ENCODE peak calls at places on chromosomes 6 and 20, in nine cellular contexts. One of them, this sample, is unnamed. For H3K4me1, the result is how much of the 10 kb centered on the place peaks cover.

GRCh38 chr6:111922454-111923297 is 49.4 kb upstream of the FYN start:
- DNase-seq in uterus: no peak
- DNase-seq in transverse colon: no peak
- DNase-seq in CD8-positive, alpha-beta T cell: no peak
- DNase-seq in adrenal gland: no peak
- DNase-seq in small intestine: no peak
- DNase-seq in PC-9: no peak
- DNase-seq in A673: peak
- DNase-seq in HCT116: no peak
- DNase-seq in this sample: no peak

GRCh38 chr6:90098025-90098474 is 198.6 kb downstream of the BACH2 start:
- DNase-seq in uterus: peak
- DNase-seq in transverse colon: peak
- DNase-seq in CD8-positive, alpha-beta T cell: no peak
- DNase-seq in adrenal gland: peak
- DNase-seq in small intestine: no peak
- DNase-seq in PC-9: no peak
- DNase-seq in A673: peak
- DNase-seq in HCT116: no peak
- DNase-seq in this sample: peak

GRCh38 chr6:115514656-115515055 is 546.0 kb downstream of the FRK start:
- DNase-seq in uterus: no peak
- DNase-seq in transverse colon: no peak
- DNase-seq in CD8-positive, alpha-beta T cell: no peak
- DNase-seq in adrenal gland: no peak
- DNase-seq in small intestine: no peak
- DNase-seq in PC-9: no peak
- DNase-seq in A673: no peak
- DNase-seq in HCT116: no peak
- DNase-seq in this sample: no peak

GRCh38 chr20:3158968-3159431 is 665 bp downstream of the FASTKD5 start:
- DNase-seq in uterus: no peak
- DNase-seq in transverse colon: no peak
- DNase-seq in CD8-positive, alpha-beta T cell: no peak
- DNase-seq in adrenal gland: no peak
- DNase-seq in small intestine: peak
- DNase-seq in PC-9: no peak
- DNase-seq in A673: peak
- DNase-seq in HCT116: no peak
- DNase-seq in this sample: no peak

GRCh38 chr6:53646606-53647005 is 18.9 kb downstream of the KLHL31 start:
- DNase-seq in uterus: no peak
- DNase-seq in transverse colon: no peak
- DNase-seq in CD8-positive, alpha-beta T cell: no peak
- DNase-seq in adrenal gland: no peak
- DNase-seq in small intestine: no peak
- DNase-seq in PC-9: no peak
- DNase-seq in A673: no peak
- DNase-seq in HCT116: no peak
- DNase-seq in this sample: no peak

GRCh38 chr6:45609141-45609638 is 231.5 kb upstream of the SUPT3H start:
- DNase-seq in uterus: no peak
- DNase-seq in transverse colon: no peak
- DNase-seq in CD8-positive, alpha-beta T cell: no peak
- DNase-seq in adrenal gland: no peak
- DNase-seq in small intestine: no peak
- DNase-seq in PC-9: no peak
- DNase-seq in A673: peak
- DNase-seq in HCT116: no peak
- DNase-seq in this sample: no peak

GRCh38 chr6:50658561-50658960 is 54.8 kb upstream of the TFAP2D start:
- DNase-seq in uterus: no peak
- DNase-seq in transverse colon: no peak
- DNase-seq in CD8-positive, alpha-beta T cell: no peak
- DNase-seq in adrenal gland: no peak
- DNase-seq in small intestine: no peak
- DNase-seq in PC-9: no peak
- DNase-seq in A673: no peak
- DNase-seq in HCT116: no peak
- DNase-seq in this sample: no peak

GRCh38 chr20:53743607-53744260 is 150.1 kb upstream of the ZNF217 start:
- DNase-seq in uterus: no peak
- DNase-seq in transverse colon: no peak
- DNase-seq in CD8-positive, alpha-beta T cell: no peak
- DNase-seq in adrenal gland: no peak
- DNase-seq in small intestine: no peak
- DNase-seq in PC-9: no peak
- DNase-seq in A673: no peak
- DNase-seq in HCT116: no peak
- DNase-seq in this sample: no peak

GRCh38 chr20:1463971-1464570 is 2.6 kb downstream of the NSFL1C start:
- DNase-seq in uterus: no peak
- DNase-seq in transverse colon: no peak
- DNase-seq in CD8-positive, alpha-beta T cell: no peak
- DNase-seq in adrenal gland: no peak
- DNase-seq in small intestine: no peak
- DNase-seq in PC-9: no peak
- DNase-seq in A673: no peak
- DNase-seq in HCT116: no peak
- DNase-seq in this sample: no peak
- H3K4me1 ChIP-seq in uterus: under half
- H3K4me1 ChIP-seq in transverse colon: under half
- H3K4me1 ChIP-seq in CD8-positive, alpha-beta T cell: under half
- H3K4me1 ChIP-seq in adrenal gland: under half
- H3K4me1 ChIP-seq in small intestine: under half
- H3K4me1 ChIP-seq in PC-9: under half
- H3K4me1 ChIP-seq in A673: under half
- H3K4me1 ChIP-seq in HCT116: under half
- H3K4me1 ChIP-seq in this sample: under half

DNA sequence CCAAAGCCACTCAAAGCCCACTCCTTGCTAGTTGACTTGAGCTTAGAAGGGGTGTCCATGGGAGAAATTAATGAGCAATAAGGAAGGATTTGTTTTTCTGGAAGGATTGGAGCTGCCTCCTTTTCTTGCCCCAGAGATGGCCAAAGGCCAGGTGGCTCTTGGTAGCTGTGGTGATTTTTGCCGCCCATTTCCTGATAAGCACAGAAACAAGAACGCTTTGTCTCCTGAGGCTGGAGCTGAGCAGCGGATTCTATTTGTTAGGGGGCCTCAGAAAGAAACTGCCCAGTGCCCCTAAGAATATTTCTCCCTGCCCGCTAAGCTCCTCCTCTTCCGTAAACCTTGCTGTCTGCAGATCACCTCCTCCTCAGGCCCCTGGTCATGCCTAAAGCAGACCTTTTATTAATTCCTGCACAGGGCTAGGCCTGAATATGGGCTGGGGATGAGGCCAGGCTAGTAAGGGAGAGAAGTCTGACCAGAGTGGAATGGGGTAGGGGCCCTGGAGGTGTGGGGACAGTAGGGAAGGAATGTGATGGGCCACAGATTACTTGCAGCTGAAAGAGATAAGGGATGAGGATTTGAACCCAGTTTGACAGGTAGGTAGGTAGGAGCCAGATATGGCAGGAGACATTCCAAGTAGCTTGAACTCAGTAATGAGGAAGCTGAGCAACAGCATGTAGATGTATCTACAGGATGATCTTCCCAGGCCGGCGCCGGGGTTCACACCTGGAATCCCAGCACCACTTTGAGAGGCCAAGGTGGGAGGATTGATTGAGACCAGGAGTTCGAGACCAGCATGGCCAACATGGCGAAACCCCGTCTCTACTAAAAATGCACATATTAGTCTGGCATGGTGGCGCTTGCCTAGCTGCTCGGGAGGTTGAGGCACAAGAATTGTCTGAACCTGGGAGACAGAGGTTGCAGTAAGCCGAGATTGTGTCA is 71.2 kb upstream of the NAA20 start:
- DNase-seq in uterus: no peak
- DNase-seq in transverse colon: peak
- DNase-seq in CD8-positive, alpha-beta T cell: no peak
- DNase-seq in adrenal gland: no peak
- DNase-seq in small intestine: peak
- DNase-seq in PC-9: no peak
- DNase-seq in A673: no peak
- DNase-seq in HCT116: no peak
- DNase-seq in this sample: peak
- H3K4me1 ChIP-seq in uterus: under half
- H3K4me1 ChIP-seq in transverse colon: under half
- H3K4me1 ChIP-seq in CD8-positive, alpha-beta T cell: under half
- H3K4me1 ChIP-seq in adrenal gland: under half
- H3K4me1 ChIP-seq in small intestine: under half
- H3K4me1 ChIP-seq in PC-9: under half
- H3K4me1 ChIP-seq in A673: under half
- H3K4me1 ChIP-seq in HCT116: under half
- H3K4me1 ChIP-seq in this sample: half or more

GRCh38 chr20:44643154-44643519 is 8.4 kb downstream of the ADA start:
- DNase-seq in uterus: no peak
- DNase-seq in transverse colon: no peak
- DNase-seq in CD8-positive, alpha-beta T cell: no peak
- DNase-seq in adrenal gland: no peak
- DNase-seq in small intestine: no peak
- DNase-seq in PC-9: no peak
- DNase-seq in A673: no peak
- DNase-seq in HCT116: no peak
- DNase-seq in this sample: no peak

GRCh38 chr20:44637490-44638372 is 13.8 kb downstream of the ADA start:
- DNase-seq in uterus: peak
- DNase-seq in transverse colon: no peak
- DNase-seq in CD8-positive, alpha-beta T cell: no peak
- DNase-seq in adrenal gland: no peak
- DNase-seq in small intestine: no peak
- DNase-seq in PC-9: no peak
- DNase-seq in A673: no peak
- DNase-seq in HCT116: no peak
- DNase-seq in this sample: no peak

GRCh38 chr20:44642203-44643153 is 9.0 kb downstream of the ADA start:
- DNase-seq in uterus: peak
- DNase-seq in transverse colon: peak
- DNase-seq in CD8-positive, alpha-beta T cell: peak
- DNase-seq in adrenal gland: peak
- DNase-seq in small intestine: peak
- DNase-seq in PC-9: peak
- DNase-seq in A673: peak
- DNase-seq in HCT116: no peak
- DNase-seq in this sample: peak

GRCh38 chr20:44641305-44641704 is 10.2 kb downstream of the ADA start:
- DNase-seq in uterus: no peak
- DNase-seq in transverse colon: no peak
- DNase-seq in CD8-positive, alpha-beta T cell: no peak
- DNase-seq in adrenal gland: no peak
- DNase-seq in small intestine: no peak
- DNase-seq in PC-9: no peak
- DNase-seq in A673: no peak
- DNase-seq in HCT116: no peak
- DNase-seq in this sample: no peak

DNA sequence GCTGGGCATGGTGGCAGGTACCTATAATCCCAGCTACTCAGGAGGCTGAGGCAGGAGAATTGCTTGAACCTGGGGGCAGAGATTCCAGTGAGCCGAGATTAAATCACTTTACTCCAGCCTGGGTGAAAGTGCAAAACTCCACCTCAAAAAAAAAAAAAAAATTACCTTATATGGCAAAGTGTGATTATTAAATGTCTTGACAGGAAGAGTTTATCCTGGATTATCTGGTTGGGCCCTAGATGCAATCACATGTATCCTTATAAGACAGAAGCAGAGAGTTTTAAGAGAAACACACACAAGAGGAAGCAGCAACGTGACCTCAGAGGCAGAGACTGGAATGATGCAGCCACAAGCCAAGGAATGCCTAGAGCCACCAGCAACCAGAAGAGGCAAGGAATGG is 11.0 kb downstream of the ADA start:
- DNase-seq in uterus: no peak
- DNase-seq in transverse colon: no peak
- DNase-seq in CD8-positive, alpha-beta T cell: no peak
- DNase-seq in adrenal gland: no peak
- DNase-seq in small intestine: no peak
- DNase-seq in PC-9: no peak
- DNase-seq in A673: no peak
- DNase-seq in HCT116: no peak
- DNase-seq in this sample: no peak
- H3K4me1 ChIP-seq in uterus: under half
- H3K4me1 ChIP-seq in transverse colon: under half
- H3K4me1 ChIP-seq in CD8-positive, alpha-beta T cell: under half
- H3K4me1 ChIP-seq in adrenal gland: under half
- H3K4me1 ChIP-seq in small intestine: under half
- H3K4me1 ChIP-seq in PC-9: under half
- H3K4me1 ChIP-seq in A673: under half
- H3K4me1 ChIP-seq in HCT116: under half
- H3K4me1 ChIP-seq in this sample: under half

GRCh38 chr20:51004305-51004727 is 18.6 kb downstream of the KCNG1 start:
- DNase-seq in uterus: no peak
- DNase-seq in transverse colon: no peak
- DNase-seq in CD8-positive, alpha-beta T cell: no peak
- DNase-seq in adrenal gland: no peak
- DNase-seq in small intestine: no peak
- DNase-seq in PC-9: no peak
- DNase-seq in A673: no peak
- DNase-seq in HCT116: no peak
- DNase-seq in this sample: no peak

GRCh38 chr20:51004781-51005180 is 18.1 kb downstream of the KCNG1 start:
- DNase-seq in uterus: no peak
- DNase-seq in transverse colon: no peak
- DNase-seq in CD8-positive, alpha-beta T cell: no peak
- DNase-seq in adrenal gland: no peak
- DNase-seq in small intestine: no peak
- DNase-seq in PC-9: no peak
- DNase-seq in A673: no peak
- DNase-seq in HCT116: no peak
- DNase-seq in this sample: no peak

GRCh38 chr20:51002633-51003032 is 20.3 kb downstream of the KCNG1 start:
- DNase-seq in uterus: no peak
- DNase-seq in transverse colon: no peak
- DNase-seq in CD8-positive, alpha-beta T cell: no peak
- DNase-seq in adrenal gland: no peak
- DNase-seq in small intestine: no peak
- DNase-seq in PC-9: no peak
- DNase-seq in A673: no peak
- DNase-seq in HCT116: no peak
- DNase-seq in this sample: no peak

GRCh38 chr20:51005214-51005613 is 17.7 kb downstream of the KCNG1 start:
- DNase-seq in uterus: no peak
- DNase-seq in transverse colon: no peak
- DNase-seq in CD8-positive, alpha-beta T cell: no peak
- DNase-seq in adrenal gland: no peak
- DNase-seq in small intestine: no peak
- DNase-seq in PC-9: no peak
- DNase-seq in A673: no peak
- DNase-seq in HCT116: no peak
- DNase-seq in this sample: no peak

DNA sequence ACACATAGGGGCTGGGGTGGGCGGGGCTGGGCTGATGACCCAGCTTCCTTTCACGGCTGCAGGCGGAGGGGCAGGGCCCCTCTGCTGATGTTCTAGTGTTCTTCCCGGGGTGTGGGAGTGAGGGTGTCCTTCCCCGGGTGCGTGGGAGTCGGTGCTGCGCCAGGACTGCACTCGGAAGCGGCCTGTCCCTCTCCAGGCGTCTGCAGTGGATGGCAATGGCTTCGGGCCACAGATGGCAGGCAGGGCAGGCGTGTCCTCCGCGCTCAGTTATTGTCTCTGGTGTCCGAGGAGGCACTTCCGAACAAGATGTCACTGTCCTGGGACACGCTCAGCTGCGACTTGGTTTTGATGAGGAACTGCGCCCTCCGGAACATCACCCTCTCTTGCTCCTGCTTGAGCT is 19.1 kb downstream of the KCNG1 start:
- DNase-seq in uterus: no peak
- DNase-seq in transverse colon: no peak
- DNase-seq in CD8-positive, alpha-beta T cell: no peak
- DNase-seq in adrenal gland: no peak
- DNase-seq in small intestine: no peak
- DNase-seq in PC-9: no peak
- DNase-seq in A673: no peak
- DNase-seq in HCT116: no peak
- DNase-seq in this sample: no peak
- H3K4me1 ChIP-seq in uterus: under half
- H3K4me1 ChIP-seq in transverse colon: under half
- H3K4me1 ChIP-seq in CD8-positive, alpha-beta T cell: under half
- H3K4me1 ChIP-seq in adrenal gland: under half
- H3K4me1 ChIP-seq in small intestine: under half
- H3K4me1 ChIP-seq in PC-9: under half
- H3K4me1 ChIP-seq in A673: under half
- H3K4me1 ChIP-seq in HCT116: under half
- H3K4me1 ChIP-seq in this sample: under half